ENCODE peak calls at places on chromosomes 6 and 20, in four cellular contexts. One of them, this sample, is unnamed. For H3K27me3 and H3K9me3, the result is how much of the 10 kb centered on the place peaks cover.

GRCh38 chr6:111875741-111876140 is 2.5 kb upstream of the FYN start:
- DNase-seq in fibroblast of lung: no peak
- DNase-seq in heart right ventricle: no peak
- DNase-seq in breast epithelium: no peak
- DNase-seq in this sample: no peak

GRCh38 chr6:161496941-161497340 is 223.1 kb upstream of the AGPAT4 start:
- DNase-seq in fibroblast of lung: no peak
- DNase-seq in heart right ventricle: no peak
- DNase-seq in breast epithelium: no peak
- DNase-seq in this sample: no peak

GRCh38 chr20:62186887-62187866 is 4.3 kb downstream of the MTG2 start:
- DNase-seq in fibroblast of lung: no peak
- DNase-seq in heart right ventricle: no peak
- DNase-seq in breast epithelium: no peak
- DNase-seq in this sample: no peak

GRCh38 chr6:54697423-54697822 is 149.1 kb upstream of the FAM83B start:
- DNase-seq in fibroblast of lung: peak
- DNase-seq in heart right ventricle: no peak
- DNase-seq in breast epithelium: no peak
- DNase-seq in this sample: no peak

GRCh38 chr6:10146723-10147451 is 268.0 kb downstream of the TFAP2A start:
- DNase-seq in fibroblast of lung: peak
- DNase-seq in heart right ventricle: peak
- DNase-seq in breast epithelium: no peak
- DNase-seq in this sample: peak

GRCh38 chr6:159693894-159694545 is 979 bp upstream of the SOD2 start:
- DNase-seq in fibroblast of lung: no peak
- DNase-seq in heart right ventricle: peak
- DNase-seq in breast epithelium: no peak
- DNase-seq in this sample: peak

GRCh38 chr6:159110013-159110412 is 59.2 kb upstream of the FNDC1 start:
- DNase-seq in fibroblast of lung: peak
- DNase-seq in heart right ventricle: no peak
- DNase-seq in breast epithelium: no peak
- DNase-seq in this sample: peak

GRCh38 chr6:89888138-89888514 is 6.1 kb upstream of the GJA10 start:
- DNase-seq in fibroblast of lung: no peak
- DNase-seq in heart right ventricle: no peak
- DNase-seq in breast epithelium: no peak
- DNase-seq in this sample: no peak

GRCh38 chr6:108853077-108853476 is 4.9 kb downstream of the ARMC2 start:
- DNase-seq in fibroblast of lung: no peak
- DNase-seq in heart right ventricle: no peak
- DNase-seq in breast epithelium: no peak
- DNase-seq in this sample: no peak

GRCh38 chr20:36145877-36146707 is 8.4 kb upstream of the EPB41L1 start:
- DNase-seq in fibroblast of lung: peak
- DNase-seq in heart right ventricle: peak
- DNase-seq in breast epithelium: no peak
- DNase-seq in this sample: no peak

GRCh38 chr20:57270204-57270937 is 3.9 kb upstream of the BMP7 start:
- DNase-seq in fibroblast of lung: no peak
- DNase-seq in heart right ventricle: no peak
- DNase-seq in breast epithelium: no peak
- DNase-seq in this sample: no peak

GRCh38 chr20:47568019-47568418 is 66.3 kb downstream of the NCOA3 start:
- DNase-seq in fibroblast of lung: peak
- DNase-seq in heart right ventricle: peak
- DNase-seq in breast epithelium: no peak
- DNase-seq in this sample: peak

GRCh38 chr20:6750438-6750837 is 17.0 kb upstream of the BMP2 start:
- DNase-seq in fibroblast of lung: no peak
- DNase-seq in heart right ventricle: no peak
- DNase-seq in breast epithelium: no peak
- DNase-seq in this sample: no peak

GRCh38 chr20:22773326-22773725 is 189.0 kb upstream of the FOXA2 start:
- DNase-seq in fibroblast of lung: no peak
- DNase-seq in heart right ventricle: no peak
- DNase-seq in breast epithelium: no peak
- DNase-seq in this sample: no peak
- H3K27me3 ChIP-seq in fibroblast of lung: under half
- H3K27me3 ChIP-seq in heart right ventricle: under half
- H3K27me3 ChIP-seq in breast epithelium: under half
- H3K27me3 ChIP-seq in this sample: under half

GRCh38 chr6:34457392-34457746 is 8.5 kb upstream of the PACSIN1 start:
- DNase-seq in fibroblast of lung: no peak
- DNase-seq in heart right ventricle: no peak
- DNase-seq in breast epithelium: no peak
- DNase-seq in this sample: no peak

GRCh38 chr6:34459899-34460593 is 5.8 kb upstream of the PACSIN1 start:
- DNase-seq in fibroblast of lung: peak
- DNase-seq in heart right ventricle: peak
- DNase-seq in breast epithelium: peak
- DNase-seq in this sample: peak

GRCh38 chr6:34460796-34461507 is 4.9 kb upstream of the PACSIN1 start:
- DNase-seq in fibroblast of lung: no peak
- DNase-seq in heart right ventricle: no peak
- DNase-seq in breast epithelium: no peak
- DNase-seq in this sample: no peak

GRCh38 chr6:34455831-34456230 is 10.0 kb upstream of the PACSIN1 start:
- DNase-seq in fibroblast of lung: no peak
- DNase-seq in heart right ventricle: no peak
- DNase-seq in breast epithelium: no peak
- DNase-seq in this sample: no peak

GRCh38 chr6:34457747-34458462 is 8.0 kb upstream of the PACSIN1 start:
- DNase-seq in fibroblast of lung: no peak
- DNase-seq in heart right ventricle: no peak
- DNase-seq in breast epithelium: no peak
- DNase-seq in this sample: no peak
- TF ChIP-seq CTCF in fibroblast of lung: no peak
- TF ChIP-seq CTCF in heart right ventricle: no peak
- TF ChIP-seq CTCF in breast epithelium: no peak
- TF ChIP-seq CTCF in this sample: no peak

GRCh38 chr6:78132681-78133410 is 480.0 kb downstream of the MEI4 start:
- DNase-seq in fibroblast of lung: no peak
- DNase-seq in heart right ventricle: no peak
- DNase-seq in breast epithelium: no peak
- DNase-seq in this sample: peak
- H3K9me3 ChIP-seq in fibroblast of lung: under half
- H3K9me3 ChIP-seq in heart right ventricle: under half
- H3K9me3 ChIP-seq in breast epithelium: under half
- H3K9me3 ChIP-seq in this sample: under half

GRCh38 chr20:2804041-2804828 is 3.8 kb upstream of the CPXM1 start:
- DNase-seq in fibroblast of lung: no peak
- DNase-seq in heart right ventricle: no peak
- DNase-seq in breast epithelium: no peak
- DNase-seq in this sample: no peak
- H3K27me3 ChIP-seq in fibroblast of lung: half or more
- H3K27me3 ChIP-seq in heart right ventricle: half or more
- H3K27me3 ChIP-seq in breast epithelium: under half
- H3K27me3 ChIP-seq in this sample: under half

DNA sequence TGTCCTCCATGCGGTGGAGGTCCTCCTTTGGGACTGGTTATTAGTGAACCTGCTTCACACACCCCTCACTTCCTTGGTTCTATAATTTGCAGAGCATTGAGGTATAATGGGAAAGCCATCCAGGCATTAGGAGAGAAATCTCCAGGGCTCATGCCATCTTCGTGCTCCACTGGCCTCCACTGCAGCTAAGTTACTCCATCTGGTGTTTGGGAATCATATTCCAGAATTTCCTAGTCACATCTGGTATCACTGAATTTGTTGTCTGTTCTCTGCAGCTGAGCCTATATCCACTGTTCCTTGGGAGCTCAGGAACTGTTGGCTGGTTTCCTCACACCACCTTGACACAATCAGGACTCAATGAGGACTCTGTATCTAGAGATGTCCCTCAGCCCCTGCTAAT is 173.0 kb upstream of the TSHZ2 start:
- DNase-seq in fibroblast of lung: no peak
- DNase-seq in heart right ventricle: no peak
- DNase-seq in breast epithelium: no peak
- DNase-seq in this sample: no peak
- TF ChIP-seq CTCF in fibroblast of lung: no peak
- TF ChIP-seq CTCF in heart right ventricle: no peak
- TF ChIP-seq CTCF in breast epithelium: no peak
- TF ChIP-seq CTCF in this sample: no peak

GRCh38 chr6:23329091-23329490 is 759.7 kb downstream of the HDGFL1 start:
- DNase-seq in fibroblast of lung: no peak
- DNase-seq in heart right ventricle: no peak
- DNase-seq in breast epithelium: no peak
- DNase-seq in this sample: no peak
- H3K9me3 ChIP-seq in fibroblast of lung: under half
- H3K9me3 ChIP-seq in heart right ventricle: under half
- H3K9me3 ChIP-seq in breast epithelium: under half
- H3K9me3 ChIP-seq in this sample: under half

This sample was measured in body of pancreas.